ENCODE peak calls at places on chromosomes 2 and 18, in ten cellular contexts. Y is fibroblast of lung, C is A549, P is aorta, A is right cardiac atrium, B is lower lobe of right lung, O is sigmoid colon, S is neuronal stem cell, I is body of pancreas, T is cardiac muscle cell. G is an unnamed sample.

GRCh38 chr2:111054791-111055627 is 65.7 kb upstream of the BCL2L11 start:
- DNase-seq in Y (peak; percentile 15), C (no peak), P (no peak), A (no peak), B (no peak), O (no peak), S (peak; percentile 58), I (no peak), T (no peak), G (no peak)

GRCh38 chr2:226213717-226214116 is 585.9 kb downstream of the IRS1 start:
- DNase-seq in Y (peak; percentile 94), C (no peak), P (no peak), A (no peak), B (no peak), O (no peak), S (no peak), I (no peak), T (no peak), G (no peak)

GRCh38 chr2:146869328-146869727 is 975.5 kb upstream of the ACVR2A start:
- DNase-seq in Y (no peak), C (no peak), P (no peak), A (no peak), B (no peak), O (no peak), S (no peak), I (no peak), T (no peak), G (no peak)

GRCh38 chr18:64110692-64111480 is 38.0 kb downstream of the LINC00305 start:
- DNase-seq in Y (no peak), C (no peak), P (no peak), A (no peak), B (no peak), O (no peak), S (no peak), I (no peak), T (no peak), G (no peak)

GRCh38 chr2:193141-193552 is 70.7 kb downstream of the SH3YL1 start:
- DNase-seq in Y (peak; percentile 3), C (no peak), P (peak; percentile 51), A (no peak), B (no peak), O (no peak), S (no peak), I (no peak), T (no peak), G (no peak)

GRCh38 chr2:71129114-71129890 is 727 bp downstream of the MCEE start:
- DNase-seq in Y (peak; percentile 48), C (peak; percentile 32), P (no peak), A (no peak), B (no peak), O (no peak), S (no peak), I (no peak), T (no peak), G (no peak)

GRCh38 chr2:52445720-52446119 is 1321.9 kb upstream of the CHAC2 start:
- DNase-seq in Y (peak; percentile 53), C (no peak), P (no peak), A (no peak), B (no peak), O (no peak), S (no peak), I (no peak), T (peak; percentile 54), G (no peak)

GRCh38 chr18:54129448-54130134 is 94.9 kb downstream of the MBD2 start:
- DNase-seq in Y (no peak), C (no peak), P (no peak), A (no peak), B (no peak), O (no peak), S (no peak), I (no peak), T (no peak), G (no peak)

GRCh38 chr2:96923810-96924774 is 54.2 kb upstream of the SEMA4C start:
- DNase-seq in Y (no peak), C (no peak), P (peak; percentile 26), A (no peak), B (no peak), O (no peak), S (no peak), I (no peak), T (no peak), G (no peak)

GRCh38 chr2:231094671-231095346 is 30.0 kb downstream of the HTR2B start:
- DNase-seq in Y (no peak), C (no peak), P (no peak), A (no peak), B (no peak), O (no peak), S (no peak), I (no peak), T (no peak), G (no peak)

GRCh38 chr18:29892960-29893558 is 1149.5 kb downstream of the DSC3 start:
- DNase-seq in Y (peak; percentile 2), C (no peak), P (no peak), A (no peak), B (no peak), O (no peak), S (no peak), I (no peak), T (peak; percentile 9), G (no peak)

GRCh38 chr18:65975536-65975935 is 224.7 kb downstream of the CDH7 start:
- DNase-seq in Y (no peak), C (no peak), P (no peak), A (no peak), B (no peak), O (no peak), S (no peak), I (no peak), T (no peak), G (no peak)

GRCh38 chr2:192007819-192008218 is 160.9 kb upstream of the CAVIN2 start:
- DNase-seq in Y (peak; percentile 51), C (no peak), P (no peak), A (peak; percentile 10), B (no peak), O (no peak), S (no peak), I (no peak), T (peak; percentile 5), G (no peak)

GRCh38 chr2:112198780-112199179 is 56.1 kb downstream of the ZC3H8 start:
- DNase-seq in Y (no peak), C (no peak), P (no peak), A (no peak), B (no peak), O (no peak), S (no peak), I (no peak), T (no peak), G (no peak)

GRCh38 chr2:114526856-114527255 is 84.4 kb downstream of the DPP10 start:
- DNase-seq in Y (no peak), C (no peak), P (no peak), A (no peak), B (no peak), O (no peak), S (no peak), I (no peak), T (no peak), G (no peak)

GRCh38 chr2:196105956-196106355 is 37.3 kb upstream of the DNAH7 start:
- DNase-seq in Y (no peak), C (no peak), P (no peak), A (no peak), B (no peak), O (no peak), S (no peak), I (no peak), T (no peak), G (no peak)

GRCh38 chr2:181546086-181546485 is 88.9 kb downstream of the ITGA4 start:
- DNase-seq in Y (peak; percentile 75), C (no peak), P (no peak), A (no peak), B (no peak), O (no peak), S (no peak), I (no peak), T (no peak), G (no peak)

GRCh38 chr2:68732036-68732435 is 2.6 kb upstream of the ARHGAP25 start:
- DNase-seq in Y (no peak), C (no peak), P (peak; percentile 60), A (no peak), B (no peak), O (no peak), S (no peak), I (no peak), T (no peak), G (no peak)
- H3K4me1 ChIP-seq in Y (peaks cover 2% of the 10 kb centered on the region), C (peaks cover 5% of the 10 kb centered on the region), P (no peaks in the 10 kb centered on the region), A (no peaks in the 10 kb centered on the region), B (peaks cover 11% of the 10 kb centered on the region), O (no peaks in the 10 kb centered on the region), S (no peaks in the 10 kb centered on the region), I (peaks cover under 1% of the 10 kb centered on the region), T (no peaks in the 10 kb centered on the region), G (no peaks in the 10 kb centered on the region)

GRCh38 chr2:220220009-220220408 is 592.6 kb downstream of the SLC4A3 start:
- DNase-seq in Y (no peak), C (no peak), P (no peak), A (no peak), B (no peak), O (no peak), S (no peak), I (no peak), T (no peak), G (no peak)
- H3K9me3 ChIP-seq in Y (no peaks in the 10 kb centered on the region), C (no peaks in the 10 kb centered on the region), P (no peaks in the 10 kb centered on the region), A (no peaks in the 10 kb centered on the region), B (no peaks in the 10 kb centered on the region), O (no peaks in the 10 kb centered on the region), S (no peaks in the 10 kb centered on the region), I (no peaks in the 10 kb centered on the region), T (no peaks in the 10 kb centered on the region), G (no peaks in the 10 kb centered on the region)

DNA sequence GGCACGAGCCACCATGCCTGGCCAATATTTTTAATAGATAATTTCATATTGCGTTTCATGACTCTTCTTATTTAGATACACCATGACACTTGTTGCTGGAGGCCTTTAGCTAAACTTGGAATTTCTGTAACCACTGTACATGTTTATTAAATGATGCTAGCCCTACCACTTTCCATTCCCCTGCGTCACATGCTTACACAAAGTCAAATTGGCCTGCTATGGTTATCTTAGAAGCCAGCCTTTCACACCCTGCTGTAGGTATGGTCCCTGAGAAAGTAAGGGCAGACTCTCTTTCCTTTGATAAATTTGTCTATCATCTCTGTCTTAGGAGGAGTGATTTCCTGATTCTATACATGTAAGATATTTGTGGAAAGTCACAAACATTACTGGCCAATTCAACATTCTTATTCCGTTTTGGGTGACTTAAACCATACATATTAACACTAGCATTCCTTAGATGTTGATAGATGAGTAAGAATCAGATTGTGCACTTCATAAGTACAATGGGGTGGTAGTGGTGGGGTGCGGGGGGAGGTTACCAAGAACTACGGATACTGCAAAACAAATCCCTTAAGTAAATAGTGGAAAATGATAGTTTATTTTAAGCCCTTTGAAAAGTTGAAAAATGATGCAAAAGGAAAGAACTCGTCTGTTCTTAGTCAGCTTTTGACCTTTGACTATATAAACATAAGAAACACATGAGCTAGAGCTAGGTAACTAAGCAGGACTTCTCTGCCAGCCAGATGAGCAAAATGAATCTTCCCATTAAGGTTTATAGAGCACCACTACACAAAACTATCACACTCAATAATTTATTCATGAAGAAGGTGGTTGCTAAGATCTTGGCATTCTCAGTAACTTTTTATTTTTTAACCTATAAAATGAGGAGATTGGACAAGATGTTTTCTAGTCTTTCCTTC is 7.9 kb upstream of the NDUFV2 start:
- DNase-seq in Y (peak; percentile 90), C (peak; percentile 35), P (no peak), A (no peak), B (no peak), O (no peak), S (no peak), I (no peak), T (no peak), G (no peak)
- H3K4me1 ChIP-seq in Y (peaks cover 12% of the 10 kb centered on the region), C (peaks cover 37% of the 10 kb centered on the region), P (peaks cover 2% of the 10 kb centered on the region), A (no peaks in the 10 kb centered on the region), B (peaks cover 8% of the 10 kb centered on the region), O (peaks cover 21% of the 10 kb centered on the region), S (no peaks in the 10 kb centered on the region), I (no peaks in the 10 kb centered on the region), T (no peaks in the 10 kb centered on the region), G (peaks cover 11% of the 10 kb centered on the region)

GRCh38 chr2:26778076-26778475 is 7.8 kb upstream of the CENPA start:
- DNase-seq in Y (no peak), C (no peak), P (no peak), A (no peak), B (peak; percentile 40), O (no peak), S (no peak), I (no peak), T (no peak), G (no peak)
- H3K9me3 ChIP-seq in Y (no peaks in the 10 kb centered on the region), C (no peaks in the 10 kb centered on the region), P (no peaks in the 10 kb centered on the region), A (no peaks in the 10 kb centered on the region), B (no peaks in the 10 kb centered on the region), O (no peaks in the 10 kb centered on the region), S (peaks cover 5% of the 10 kb centered on the region), I (no peaks in the 10 kb centered on the region), T (no peaks in the 10 kb centered on the region), G (no peaks in the 10 kb centered on the region)